ENCODE peak calls at places on chromosomes 12 and 14, in seven cellular contexts. W is left ventricle myocardium inferior; A is activated gamma-delta T cell treated with anti-CD3 and anti-CD28 coated beads, Interleukin-2, amount 50 U/mL, for 16 hours; C is G401; S is iPS-NIHi11; M is activated naive CD4-positive, alpha-beta T cell treated with anti-CD3 and anti-CD28 coated beads, Interleukin-2, amount 50 U/mL, for 72 hours; I is effector memory CD4-positive, alpha-beta T cell. Y is an unnamed sample.
A peak's percentile ranks its signal among the peaks of the same experiment; 100 is the strongest.

GRCh38 chr12:65728913-65729793 is 95.1 kb upstream of the HMGA2 start:
- DNase-seq in W (no peak), A (no peak), C (no peak), S (peak; percentile 70), M (no peak), I (no peak), Y (peak; percentile 62)

GRCh38 chr14:64478634-64479250 is 13.4 kb downstream of the AKAP5 start:
- DNase-seq in W (no peak), A (no peak), C (peak; percentile 65), S (no peak), M (no peak), I (no peak), Y (no peak)

GRCh38 chr12:86741531-86741930 is 485.3 kb upstream of the MGAT4C start:
- DNase-seq in W (no peak), A (no peak), C (no peak), S (no peak), M (no peak), I (no peak), Y (no peak)

GRCh38 chr12:124490584-124491305 is 76.7 kb downstream of the NCOR2 start:
- DNase-seq in W (peak; percentile 92), A (no peak), C (peak; percentile 96), S (no peak), M (no peak), I (no peak), Y (no peak)

GRCh38 chr12:25518512-25518911 is 34.6 kb downstream of the LMNTD1 start:
- DNase-seq in W (no peak), A (no peak), C (no peak), S (no peak), M (no peak), I (no peak), Y (no peak)

GRCh38 chr14:37230551-37231194 is 32.9 kb downstream of the MIPOL1 start:
- DNase-seq in W (no peak), A (no peak), C (peak; percentile 43), S (peak; percentile 40), M (peak; percentile 17), I (no peak), Y (no peak)

GRCh38 chr12:47705239-47705570 is 625 bp downstream of the RPAP3 start:
- DNase-seq in W (no peak), A (no peak), C (peak; percentile 33), S (no peak), M (no peak), I (no peak), Y (no peak)

GRCh38 chr14:31420319-31421081 is at the start of gene HEATR5A:
- DNase-seq in W (peak; percentile 97), A (peak; percentile 86), C (peak; percentile 86), S (peak; percentile 96), M (peak; percentile 93), I (peak; percentile 85), Y (peak; percentile 96)

GRCh38 chr14:99479903-99480855 is 480 bp downstream of the SETD3 start:
- DNase-seq in W (peak; percentile 67), A (peak; percentile 14), C (peak; percentile 31), S (peak; percentile 60), M (peak; percentile 46), I (peak; percentile 8), Y (peak; percentile 77)

GRCh38 chr12:55930771-55931316 is at the start of gene DGKA:
- DNase-seq in W (peak; percentile 25), A (peak; percentile 59), C (peak; percentile 80), S (peak; percentile 70), M (peak; percentile 83), I (no peak), Y (no peak)

GRCh38 chr14:54251356-54251755 is 145.5 kb upstream of the CDKN3 start:
- DNase-seq in W (no peak), A (no peak), C (no peak), S (no peak), M (no peak), I (no peak), Y (no peak)

GRCh38 chr12:121894633-121895032 is 6.0 kb downstream of the PSMD9 start:
- DNase-seq in W (no peak), A (no peak), C (peak; percentile 71), S (peak; percentile 33), M (peak; percentile 20), I (no peak), Y (no peak)

GRCh38 chr14:103545219-103545914 is 16.4 kb downstream of the TRMT61A start:
- DNase-seq in W (peak; percentile 14), A (no peak), C (no peak), S (no peak), M (no peak), I (no peak), Y (no peak)

GRCh38 chr12:60148831-60149230 is 553.0 kb downstream of the SLC16A7 start:
- DNase-seq in W (no peak), A (no peak), C (no peak), S (no peak), M (no peak), I (no peak), Y (no peak)

GRCh38 chr12:89497467-89497866 is 27.1 kb downstream of the GALNT4 start:
- DNase-seq in W (no peak), A (no peak), C (no peak), S (no peak), M (no peak), I (no peak), Y (no peak)

GRCh38 chr12:51914034-51914923 is 7.0 kb downstream of the ACVRL1 start:
- DNase-seq in W (peak; percentile 55), A (no peak), C (no peak), S (no peak), M (no peak), I (no peak), Y (no peak)

GRCh38 chr12:48199784-48200198 is 3.3 kb downstream of the OR10AD1 start:
- DNase-seq in W (no peak), A (no peak), C (no peak), S (no peak), M (no peak), I (no peak), Y (no peak)

GRCh38 chr14:32509632-32510187 is 180.6 kb downstream of the AKAP6 start:
- DNase-seq in W (peak; percentile 55), A (no peak), C (peak; percentile 48), S (peak; percentile 27), M (no peak), I (no peak), Y (peak; percentile 81)

GRCh38 chr12:1398673-1399072 is 195.7 kb downstream of the FBXL14 start:
- DNase-seq in W (no peak), A (no peak), C (no peak), S (no peak), M (no peak), I (no peak), Y (no peak)

GRCh38 chr12:42807766-42808165 is 218.2 kb upstream of the PRICKLE1 start:
- DNase-seq in W (no peak), A (no peak), C (no peak), S (no peak), M (no peak), I (no peak), Y (no peak)

GRCh38 chr12:83471341-83471740 is 784.6 kb downstream of the TMTC2 start:
- DNase-seq in W (no peak), A (no peak), C (no peak), S (no peak), M (no peak), I (no peak), Y (no peak)

GRCh38 chr14:22844221-22845102 is 8.1 kb downstream of the MMP14 start:
- DNase-seq in W (no peak), A (no peak), C (no peak), S (no peak), M (no peak), I (no peak), Y (no peak)

GRCh38 chr12:79769189-79769859 is 78.6 kb upstream of the PAWR start:
- DNase-seq in W (no peak), A (no peak), C (no peak), S (no peak), M (no peak), I (no peak), Y (no peak)

GRCh38 chr14:99708449-99708848 is 24.4 kb downstream of the CYP46A1 start:
- DNase-seq in W (no peak), A (no peak), C (no peak), S (no peak), M (no peak), I (no peak), Y (no peak)

GRCh38 chr12:52774629-52775250 is 2.4 kb downstream of the KRT76 start:
- DNase-seq in W (no peak), A (no peak), C (no peak), S (peak; percentile 58), M (no peak), I (no peak), Y (no peak)

GRCh38 chr12:12883369-12884001 is 7.9 kb upstream of the GPRC5A start:
- DNase-seq in W (no peak), A (no peak), C (no peak), S (no peak), M (no peak), I (no peak), Y (no peak)

GRCh38 chr12:127296591-127296990 is 970.4 kb upstream of the TMEM132C start:
- DNase-seq in W (no peak), A (no peak), C (no peak), S (no peak), M (no peak), I (no peak), Y (no peak)

GRCh38 chr12:18414671-18415070 is 153.4 kb downstream of the PIK3C2G start:
- DNase-seq in W (no peak), A (no peak), C (no peak), S (no peak), M (no peak), I (no peak), Y (no peak)

Y was measured in RWPE2.